ENCODE peak calls at places on chromosomes 13 and 19, in five cellular contexts. Q is activated CD4-positive, CD25-positive, alpha-beta regulatory T cell; L is stimulated activated CD8-positive, alpha-beta memory T cell treated with anti-CD3 and anti-CD28 coated beads, Interleukin-7, amount 100 ng/mL, for 4 hours; V is CD8-positive, alpha-beta memory T cell; K is Caki2. S is an unnamed sample.

GRCh38 chr13:27022571-27023311 is 148.9 kb downstream of the USP12 start:
- DNase-seq in Q (no peak), L (no peak), V (no peak), K (peak), S (no peak)

GRCh38 chr19:35643255-35644205 is 2.0 kb downstream of the ETV2 start:
- DNase-seq in Q (peak), L (peak), V (peak), K (peak), S (peak)

GRCh38 chr19:12782174-12782423 is 6.7 kb upstream of the HOOK2 start:
- DNase-seq in Q (no peak), L (no peak), V (peak), K (no peak), S (no peak)

GRCh38 chr13:95553271-95553588 is 710 bp downstream of the CLDN10 start:
- DNase-seq in Q (no peak), L (no peak), V (no peak), K (no peak), S (no peak)

GRCh38 chr19:21256722-21257121 is 72.5 kb downstream of the ZNF708 start:
- DNase-seq in Q (no peak), L (no peak), V (no peak), K (no peak), S (no peak)

GRCh38 chr13:113002206-113002821 is 33.3 kb downstream of the MCF2L start:
- DNase-seq in Q (no peak), L (no peak), V (no peak), K (no peak), S (no peak)

GRCh38 chr19:961866-962620 is 22.1 kb upstream of the WDR18 start:
- DNase-seq in Q (no peak), L (no peak), V (no peak), K (peak), S (no peak)

GRCh38 chr13:68551701-68552522 is 1321.8 kb upstream of the PCDH9 start:
- DNase-seq in Q (no peak), L (no peak), V (no peak), K (peak), S (no peak)